ENCODE peak calls at places on chromosomes 2 and 18, in ten cellular contexts. F is hepatic stellate cell, N is HFFc6, Y is left ventricle myocardium inferior, W is left colon, A is MM.1S, Z is Calu3, K is LoVo, S is Kasumi-1, X is T47D. Q is an unnamed sample.

GRCh38 chr2:70241338-70241737 is 7.1 kb downstream of the TIA1 start:
- DNase-seq in F (no peak), N (no peak), Y (no peak), W (no peak), A (no peak), Z (no peak), K (no peak), S (peak), X (no peak), Q (no peak)

GRCh38 chr2:55518846-55519167 is 711 bp upstream of the CFAP36 start:
- DNase-seq in F (peak), N (no peak), Y (no peak), W (no peak), A (peak), Z (no peak), K (peak), S (peak), X (no peak), Q (peak)

GRCh38 chr2:118310016-118310877 is 222.0 kb downstream of the INSIG2 start:
- DNase-seq in F (peak), N (no peak), Y (no peak), W (no peak), A (peak), Z (peak), K (no peak), S (no peak), X (no peak), Q (no peak)

GRCh38 chr2:40105593-40105992 is 326.5 kb upstream of the THUMPD2 start:
- DNase-seq in F (no peak), N (no peak), Y (no peak), W (no peak), A (no peak), Z (no peak), K (no peak), S (no peak), X (no peak), Q (no peak)

GRCh38 chr18:56257215-56257614 is 381.2 kb downstream of the TXNL1 start:
- DNase-seq in F (peak), N (peak), Y (no peak), W (no peak), A (peak), Z (no peak), K (peak), S (peak), X (no peak), Q (no peak)

GRCh38 chr18:649341-649740 is 8.1 kb upstream of the TYMS start:
- DNase-seq in F (no peak), N (no peak), Y (no peak), W (no peak), A (no peak), Z (no peak), K (no peak), S (no peak), X (no peak), Q (no peak)

GRCh38 chr2:37091873-37092272 is 7.6 kb downstream of the GPATCH11 start:
- DNase-seq in F (no peak), N (no peak), Y (no peak), W (no peak), A (peak), Z (no peak), K (no peak), S (no peak), X (no peak), Q (peak)

GRCh38 chr2:208172125-208172524 is 8.7 kb upstream of the CRYGA start:
- DNase-seq in F (no peak), N (no peak), Y (no peak), W (no peak), A (no peak), Z (no peak), K (no peak), S (peak), X (no peak), Q (no peak)

GRCh38 chr18:63131106-63131943 is 188.2 kb downstream of the BCL2 start:
- DNase-seq in F (peak), N (peak), Y (no peak), W (no peak), A (peak), Z (peak), K (no peak), S (peak), X (no peak), Q (peak)

GRCh38 chr2:9805435-9806297 is 37.6 kb upstream of the TAF1B start:
- DNase-seq in F (no peak), N (no peak), Y (no peak), W (peak), A (no peak), Z (no peak), K (no peak), S (no peak), X (no peak), Q (peak)

GRCh38 chr18:9403795-9404564 is 69.4 kb downstream of the TWSG1 start:
- DNase-seq in F (no peak), N (no peak), Y (peak), W (no peak), A (no peak), Z (no peak), K (no peak), S (no peak), X (no peak), Q (no peak)